ENCODE peak calls at places on chromosome 17, in six cellular contexts. K is PC-3; W is CD4-positive, alpha-beta T cell; L is heart right ventricle; F is body of pancreas; C is upper lobe of left lung. H is an unnamed sample.

GRCh38 chr17:81599719-81600486 is 37.0 kb downstream of the NPLOC4 start:
- ATAC-seq in F (no peak), W (no peak), C (no peak), K (no peak), L (peak; percentile 81), H (no peak)

GRCh38 chr17:40176409-40177110 is 710 bp upstream of the RAPGEFL1 start:
- ATAC-seq in K (peak; percentile 77), F (no peak), C (peak; percentile 85), L (no peak), W (no peak), H (no peak)

GRCh38 chr17:65041518-65041917 is 15.0 kb downstream of the GNA13 start:
- ATAC-seq in K (no peak), F (no peak), C (no peak), L (no peak), W (peak; percentile 16), H (no peak)

GRCh38 chr17:81491193-81491592 is 21.4 kb downstream of the ACTG1 start:
- ATAC-seq in C (no peak), K (peak; percentile 22), L (no peak), F (no peak), W (no peak), H (no peak)

GRCh38 chr17:56158344-56158743 is 5.1 kb downstream of the ANKFN1 start:
- ATAC-seq in C (no peak), K (no peak), F (no peak), W (no peak), L (no peak), H (no peak)

GRCh38 chr17:75783803-75784472 is 668 bp upstream of the UNK start:
- ATAC-seq in C (peak; percentile 0), F (peak; percentile 3), W (peak; percentile 3), K (peak; percentile 0), L (no peak), H (no peak)

GRCh38 chr17:80510132-80510531 is 33.7 kb upstream of the NPTX1 start:
- ATAC-seq in W (no peak), C (no peak), L (no peak), K (no peak), F (no peak), H (no peak)

GRCh38 chr17:56185905-56186783 is 32.9 kb downstream of the ANKFN1 start:
- ATAC-seq in L (no peak), F (peak; percentile 21), C (no peak), K (no peak), W (no peak), H (no peak)

GRCh38 chr17:48236681-48237134 is 129.1 kb downstream of the SNX11 start:
- ATAC-seq in K (peak; percentile 77), C (no peak), W (peak; percentile 37), F (no peak), L (no peak), H (no peak)

GRCh38 chr17:62888148-62888547 is 77.9 kb upstream of the TANC2 start:
- ATAC-seq in W (no peak), F (no peak), K (peak; percentile 67), C (no peak), L (no peak), H (no peak)

GRCh38 chr17:37737971-37738370 is 6.9 kb downstream of the HNF1B start:
- ATAC-seq in F (no peak), C (no peak), K (no peak), L (no peak), W (no peak), H (no peak)

GRCh38 chr17:12964162-12964561 is 53.7 kb downstream of the ELAC2 start:
- ATAC-seq in K (no peak), L (no peak), F (no peak), W (no peak), C (no peak), H (no peak)

GRCh38 chr17:81831957-81832607 is 1.0 kb downstream of the MCRIP1 start:
- ATAC-seq in W (peak; percentile 70), F (peak; percentile 12), K (no peak), L (no peak), C (peak; percentile 54), H (no peak)

GRCh38 chr17:61699032-61699431 is 108.0 kb upstream of the NACA2 start:
- ATAC-seq in F (no peak), C (no peak), K (no peak), L (no peak), W (no peak), H (no peak)
- H3K9me3 ChIP-seq in F (peaks cover 18% of the 10 kb centered on the region), C (peaks cover 10% of the 10 kb centered on the region), K (peaks cover 15% of the 10 kb centered on the region), L (peaks cover 8% of the 10 kb centered on the region), W (peaks cover 40% of the 10 kb centered on the region), H (no peaks in the 10 kb centered on the region)

GRCh38 chr17:49820773-49821172 is 27.1 kb downstream of the TAC4 start:
- ATAC-seq in C (no peak), L (no peak), W (no peak), F (no peak), K (no peak), H (no peak)

GRCh38 chr17:49819118-49819517 is 28.8 kb downstream of the TAC4 start:
- ATAC-seq in W (no peak), L (no peak), C (no peak), K (no peak), F (no peak), H (no peak)

GRCh38 chr17:49815761-49816281 is 27.3 kb downstream of the KAT7 start:
- ATAC-seq in C (peak; percentile 53), W (no peak), K (no peak), L (no peak), F (peak; percentile 42), H (peak; percentile 39)

GRCh38 chr17:49819651-49820050 is 28.2 kb downstream of the TAC4 start:
- ATAC-seq in F (no peak), W (no peak), K (peak; percentile 53), L (no peak), C (no peak), H (no peak)

GRCh38 chr17:49817993-49818392 is 29.5 kb downstream of the KAT7 start:
- ATAC-seq in W (peak; percentile 99), C (peak; percentile 65), F (no peak), K (no peak), L (no peak), H (no peak)
- TF ChIP-seq CTCF in W (no peak), C (no peak), F (no peak), K (no peak), L (no peak), H (no peak)

DNA sequence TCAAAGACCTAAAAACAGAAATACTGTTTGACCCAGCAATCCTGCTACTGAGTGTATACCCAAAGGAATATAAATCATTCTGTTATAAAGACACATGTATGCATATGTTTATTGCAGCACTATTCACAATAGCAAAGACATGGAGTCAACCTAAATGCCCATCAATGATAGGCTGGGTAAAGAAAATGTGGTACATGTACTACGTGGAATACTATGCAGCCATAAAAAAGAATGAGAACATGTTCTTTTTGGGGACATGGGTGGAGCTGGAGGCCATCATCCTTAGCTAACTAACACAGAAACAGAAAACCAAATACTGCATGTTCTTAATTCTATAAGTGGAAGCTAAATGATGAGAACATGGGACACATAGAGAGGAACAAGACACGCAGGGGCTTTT is 155.2 kb upstream of the KCNJ16 start:
- ATAC-seq in K (no peak), W (no peak), L (no peak), C (no peak), F (no peak), H (no peak)
- H3K9me3 ChIP-seq in K (no peaks in the 10 kb centered on the region), W (no peaks in the 10 kb centered on the region), L (no peaks in the 10 kb centered on the region), C (no peaks in the 10 kb centered on the region), F (no peaks in the 10 kb centered on the region), H (no peaks in the 10 kb centered on the region)

GRCh38 chr17:83194189-83194565 is 114.8 kb downstream of the METRNL start:
- ATAC-seq in K (no peak), W (no peak), L (no peak), F (no peak), C (no peak), H (no peak)

GRCh38 chr17:83196088-83196765 is 116.8 kb downstream of the METRNL start:
- ATAC-seq in W (no peak), K (no peak), C (no peak), F (no peak), L (no peak), H (no peak)

GRCh38 chr17:83194761-83195329 is 115.4 kb downstream of the METRNL start:
- ATAC-seq in C (no peak), F (no peak), W (no peak), L (peak; percentile 11), K (no peak), H (peak; percentile 4)

GRCh38 chr17:83196973-83197880 is 117.8 kb downstream of the METRNL start:
- ATAC-seq in K (no peak), C (no peak), W (no peak), L (no peak), F (no peak), H (no peak)

GRCh38 chr17:83195330-83196087 is 116.1 kb downstream of the METRNL start:
- ATAC-seq in F (no peak), C (peak; percentile 21), L (peak; percentile 78), K (no peak), W (no peak), H (peak; percentile 50)
- TF ChIP-seq CTCF in F (no peak), C (no peak), L (no peak), K (no peak), W (no peak), H (no peak)

GRCh38 chr17:5100832-5101231 is 10.8 kb downstream of the ZNF232 start:
- ATAC-seq in C (no peak), F (no peak), K (no peak), W (no peak), L (no peak), H (no peak)

GRCh38 chr17:5099271-5099670 is 12.4 kb downstream of the ZNF232 start:
- ATAC-seq in C (no peak), L (no peak), W (no peak), F (no peak), K (no peak), H (no peak)

GRCh38 chr17:5092139-5093010 is 14.1 kb downstream of the ZFP3 start:
- ATAC-seq in L (no peak), C (no peak), W (no peak), K (no peak), F (no peak), H (no peak)

DNA sequence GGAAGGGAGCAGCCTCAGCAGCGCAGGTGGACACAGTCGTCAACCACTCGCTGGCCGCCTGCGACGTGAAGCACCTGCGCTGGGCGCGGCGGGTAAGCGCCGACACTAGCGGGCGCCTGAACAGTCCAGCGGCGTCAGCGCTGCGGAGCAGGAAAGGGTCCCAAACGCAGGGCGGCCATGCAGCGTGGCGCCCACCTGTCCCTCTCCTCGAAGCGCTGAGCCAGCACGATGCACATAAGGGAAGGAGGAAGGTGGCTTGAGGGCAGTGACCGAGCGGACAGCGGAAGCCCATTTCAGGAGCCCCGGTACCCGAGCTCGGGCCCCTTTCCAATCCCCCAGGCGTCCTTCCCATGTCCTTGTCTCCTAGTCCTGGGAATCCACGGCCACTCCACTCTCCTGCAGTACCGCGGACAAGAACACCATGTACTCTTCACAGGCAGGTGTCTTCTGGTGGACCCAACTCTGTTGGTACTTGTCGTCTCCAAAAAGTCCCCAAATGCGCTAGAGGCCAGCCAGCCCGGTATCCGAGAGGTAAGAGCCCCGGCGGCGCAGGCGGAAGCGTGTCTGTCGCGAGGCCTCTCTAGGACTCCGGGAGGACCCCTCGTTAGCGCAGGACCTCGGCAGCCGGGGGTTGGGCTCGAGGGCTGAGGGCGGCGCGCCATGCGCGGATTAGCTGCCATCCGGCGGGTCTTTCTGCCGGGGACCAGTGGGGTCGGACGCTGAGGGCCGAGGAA is 14.4 kb downstream of the ZNF232 start:
- ATAC-seq in F (peak; percentile 84), C (peak; percentile 71), L (peak; percentile 88), K (no peak), W (peak; percentile 92), H (peak; percentile 78)
- H3K9me3 ChIP-seq in F (peaks cover 35% of the 10 kb centered on the region), C (peaks cover 35% of the 10 kb centered on the region), L (peaks cover 26% of the 10 kb centered on the region), K (peaks cover 2% of the 10 kb centered on the region), W (peaks cover 52% of the 10 kb centered on the region), H (peaks cover 2% of the 10 kb centered on the region)

GRCh38 chr17:38868968-38869646 is 751 bp upstream of the LASP1 start:
- ATAC-seq in L (peak; percentile 87), C (peak; percentile 88), W (peak; percentile 57), K (peak; percentile 59), F (peak; percentile 64), H (peak; percentile 81)
- TF ChIP-seq CTCF in L (no peak), C (peak; percentile 23), W (no peak), K (peak; percentile 47), F (peak; percentile 30), H (no peak)

GRCh38 chr17:53707546-53707945 is 115.2 kb upstream of the KIF2B start:
- ATAC-seq in W (no peak), L (no peak), K (no peak), C (no peak), F (no peak), H (no peak)
- H3K9me3 ChIP-seq in W (no peaks in the 10 kb centered on the region), L (no peaks in the 10 kb centered on the region), K (peaks cover 24% of the 10 kb centered on the region), C (no peaks in the 10 kb centered on the region), F (no peaks in the 10 kb centered on the region), H (no peaks in the 10 kb centered on the region)

H was measured in gastroesophageal sphincter.